ENCODE peak calls at places on chromosome 2, in seven cellular contexts. A, J, X, Z, I, D and V are unnamed samples.

GRCh38 chr2:8242734-8243133 is 439.1 kb upstream of the ID2 start:
- DNase-seq in A (no peak), J (no peak), X (no peak), Z (no peak), I (no peak), D (no peak), V (no peak)

GRCh38 chr2:69902213-69902922 is 8.6 kb downstream of the SNRNP27 start:
- DNase-seq in A (peak), J (no peak), X (no peak), Z (peak), I (no peak), D (no peak), V (no peak)

GRCh38 chr2:133817680-133818566 is 249.7 kb upstream of the NCKAP5 start:
- DNase-seq in A (no peak), J (peak), X (no peak), Z (no peak), I (peak), D (no peak), V (no peak)

GRCh38 chr2:67733517-67733916 is 329.3 kb downstream of the C1D start:
- DNase-seq in A (peak), J (peak), X (no peak), Z (no peak), I (peak), D (peak), V (peak)

GRCh38 chr2:32926708-32927084 is 20.1 kb upstream of the LTBP1 start:
- DNase-seq in A (no peak), J (no peak), X (no peak), Z (no peak), I (no peak), D (peak), V (no peak)

GRCh38 chr2:174445248-174445647 is 41.6 kb downstream of the GPR155 start:
- DNase-seq in A (no peak), J (no peak), X (no peak), Z (no peak), I (no peak), D (no peak), V (no peak)

GRCh38 chr2:100416397-100416938 is 1.0 kb downstream of the CHST10 start:
- DNase-seq in A (no peak), J (no peak), X (no peak), Z (no peak), I (no peak), D (no peak), V (no peak)

GRCh38 chr2:166088634-166089033 is 39.2 kb downstream of the SCN1A start:
- DNase-seq in A (no peak), J (no peak), X (no peak), Z (no peak), I (peak), D (no peak), V (peak)

GRCh38 chr2:61356958-61357350 is 113.9 kb downstream of the USP34 start:
- DNase-seq in A (no peak), J (no peak), X (no peak), Z (no peak), I (no peak), D (no peak), V (no peak)

GRCh38 chr2:68925298-68925885 is 27.3 kb downstream of the GKN2 start:
- DNase-seq in A (no peak), J (peak), X (no peak), Z (no peak), I (peak), D (peak), V (no peak)

GRCh38 chr2:9123069-9123468 is 83.5 kb upstream of the ASAP2 start:
- DNase-seq in A (no peak), J (no peak), X (no peak), Z (no peak), I (no peak), D (no peak), V (no peak)

GRCh38 chr2:171541202-171541884 is 19.1 kb downstream of the CYBRD1 start:
- DNase-seq in A (no peak), J (no peak), X (no peak), Z (no peak), I (no peak), D (peak), V (no peak)

GRCh38 chr2:189641565-189641964 is 19.7 kb upstream of the ASNSD1 start:
- DNase-seq in A (no peak), J (no peak), X (no peak), Z (no peak), I (no peak), D (no peak), V (no peak)

GRCh38 chr2:149008381-149008780 is 30.1 kb upstream of the LYPD6B start:
- DNase-seq in A (no peak), J (no peak), X (no peak), Z (no peak), I (no peak), D (no peak), V (no peak)

GRCh38 chr2:105184420-105184819 is 57.1 kb upstream of the GPR45 start:
- DNase-seq in A (no peak), J (no peak), X (no peak), Z (no peak), I (peak), D (no peak), V (no peak)

GRCh38 chr2:242075683-242076082 is 206.2 kb downstream of the RTP5 start:
- DNase-seq in A (no peak), J (peak), X (no peak), Z (no peak), I (no peak), D (no peak), V (no peak)

GRCh38 chr2:168510125-168510756 is 54.2 kb downstream of the CERS6 start:
- DNase-seq in A (no peak), J (no peak), X (no peak), Z (no peak), I (no peak), D (no peak), V (no peak)

GRCh38 chr2:228469721-228470120 is 288.2 kb upstream of the SPHKAP start:
- DNase-seq in A (no peak), J (no peak), X (no peak), Z (no peak), I (no peak), D (no peak), V (no peak)

GRCh38 chr2:200352631-200353030 is 46.1 kb downstream of the SPATS2L start:
- DNase-seq in A (no peak), J (no peak), X (no peak), Z (no peak), I (peak), D (no peak), V (no peak)

GRCh38 chr2:69846182-69847067 is 17.0 kb downstream of the GMCL1 start:
- DNase-seq in A (no peak), J (no peak), X (no peak), Z (no peak), I (no peak), D (no peak), V (no peak)

GRCh38 chr2:118838741-118839455 is 8.6 kb downstream of the EN1 start:
- DNase-seq in A (no peak), J (no peak), X (no peak), Z (no peak), I (no peak), D (no peak), V (no peak)

GRCh38 chr2:189548686-189549439 is 31.7 kb downstream of the SLC40A1 start:
- DNase-seq in A (no peak), J (no peak), X (no peak), Z (no peak), I (peak), D (no peak), V (no peak)

GRCh38 chr2:163779970-163780597 is 44.3 kb upstream of the FIGN start:
- DNase-seq in A (no peak), J (peak), X (no peak), Z (peak), I (peak), D (no peak), V (no peak)

GRCh38 chr2:25340340-25340886 is 1.3 kb downstream of the DNMT3A start:
- DNase-seq in A (peak), J (peak), X (no peak), Z (no peak), I (no peak), D (peak), V (peak)

GRCh38 chr2:161005170-161005569 is 155.1 kb upstream of the TANK start:
- DNase-seq in A (no peak), J (no peak), X (no peak), Z (no peak), I (no peak), D (no peak), V (no peak)

GRCh38 chr2:25757906-25758305 is 84.5 kb upstream of the DTNB start:
- DNase-seq in A (no peak), J (no peak), X (no peak), Z (no peak), I (no peak), D (no peak), V (no peak)

GRCh38 chr2:122703676-122704075 is 948.2 kb downstream of the TSN start:
- DNase-seq in A (no peak), J (no peak), X (no peak), Z (no peak), I (no peak), D (no peak), V (no peak)

GRCh38 chr2:55430536-55430935 is 10.9 kb upstream of the CCDC88A start:
- DNase-seq in A (no peak), J (no peak), X (no peak), Z (no peak), I (no peak), D (no peak), V (no peak)

GRCh38 chr2:220502539-220502938 is 875.1 kb downstream of the SLC4A3 start:
- DNase-seq in A (no peak), J (no peak), X (no peak), Z (no peak), I (no peak), D (no peak), V (no peak)

GRCh38 chr2:220493871-220494525 is 866.6 kb downstream of the SLC4A3 start:
- DNase-seq in A (no peak), J (no peak), X (no peak), Z (no peak), I (no peak), D (no peak), V (no peak)

GRCh38 chr2:220503446-220503845 is 876.0 kb downstream of the SLC4A3 start:
- DNase-seq in A (no peak), J (no peak), X (no peak), Z (no peak), I (no peak), D (no peak), V (no peak)

GRCh38 chr2:220504890-220505564 is 877.6 kb downstream of the SLC4A3 start:
- DNase-seq in A (no peak), J (no peak), X (no peak), Z (no peak), I (peak), D (peak), V (no peak)

GRCh38 chr2:220499281-220499680 is 871.9 kb downstream of the SLC4A3 start:
- DNase-seq in A (no peak), J (no peak), X (no peak), Z (no peak), I (no peak), D (no peak), V (no peak)
- TF ChIP-seq CTCF in A (no peak), J (no peak), X (no peak), Z (no peak), I (no peak), D (no peak), V (no peak)

GRCh38 chr2:145546091-145546490 is 1026.2 kb upstream of the ZEB2 start:
- DNase-seq in A (no peak), J (no peak), X (no peak), Z (no peak), I (no peak), D (no peak), V (no peak)
- TF ChIP-seq CTCF in A (no peak), J (no peak), X (peak), Z (no peak), I (no peak), D (no peak), V (no peak)

GRCh38 chr2:150485114-150485870 is 2.2 kb downstream of the RND3 start:
- DNase-seq in A (peak), J (peak), X (peak), Z (peak), I (peak), D (peak), V (peak)
- TF ChIP-seq CTCF in A (no peak), J (no peak), X (peak), Z (no peak), I (peak), D (peak), V (peak)

DNA sequence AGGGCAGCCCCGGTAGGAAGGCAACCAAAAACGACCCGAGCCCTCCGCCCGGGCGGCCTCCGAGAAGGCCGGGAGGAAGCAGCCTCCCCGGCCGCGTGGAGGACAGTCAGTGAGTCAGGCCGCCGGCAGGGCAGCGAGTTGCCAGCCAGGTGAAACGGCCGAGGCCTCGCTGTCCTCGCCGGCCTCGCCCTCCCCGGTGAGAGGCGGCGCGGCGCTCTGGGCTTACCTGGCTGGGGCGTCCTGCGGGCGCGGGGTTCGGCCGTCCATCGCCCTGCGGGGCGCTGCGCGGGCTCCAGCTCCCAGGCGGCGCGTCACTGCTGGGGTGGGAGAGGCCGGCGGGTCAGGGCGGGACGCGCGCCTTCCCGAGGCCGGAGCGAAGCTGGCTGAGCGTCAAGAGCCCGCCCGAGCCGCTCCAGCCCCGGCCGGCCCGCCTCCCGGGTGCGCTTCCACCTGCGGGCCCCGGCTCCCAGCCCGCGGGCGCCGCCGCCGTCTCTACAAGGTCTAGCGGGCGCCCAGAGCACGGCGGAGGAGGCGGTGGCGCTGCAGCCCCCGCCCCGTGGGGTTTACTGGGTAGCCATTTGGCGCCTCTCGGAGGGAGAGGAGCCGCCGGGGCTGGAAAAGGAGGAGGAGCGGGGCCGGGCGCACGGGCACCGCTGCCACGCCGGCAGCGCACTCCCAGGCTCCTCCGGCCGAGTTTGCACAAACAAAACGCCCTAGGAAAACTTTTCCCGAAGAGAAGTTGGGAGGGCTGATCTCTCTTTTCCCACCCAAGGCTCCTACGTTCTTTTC is 499 bp downstream of the COBLL1 start:
- DNase-seq in A (peak), J (peak), X (peak), Z (peak), I (peak), D (peak), V (peak)
- TF ChIP-seq CTCF in A (no peak), J (no peak), X (peak), Z (no peak), I (peak), D (no peak), V (no peak)

DNA sequence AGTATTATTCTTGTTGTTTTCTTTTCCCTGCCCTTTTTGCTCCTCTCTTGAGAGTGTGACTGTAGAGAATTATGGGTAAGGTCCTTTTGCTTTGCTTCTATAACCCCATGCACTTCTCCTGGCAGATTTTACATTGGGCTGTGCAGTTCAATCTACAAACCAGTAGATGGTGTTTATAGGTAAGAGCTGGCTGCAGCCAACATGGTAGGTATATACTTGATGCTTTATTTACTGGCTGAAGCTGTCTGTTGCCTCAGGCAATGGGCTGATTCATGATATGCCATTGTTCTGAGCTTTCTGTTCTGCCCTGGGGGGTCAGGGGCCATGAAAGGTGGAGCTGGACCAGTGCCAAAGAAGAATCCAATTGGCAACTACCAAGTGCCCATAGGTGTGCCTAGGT is 48.3 kb upstream of the MYL1 start:
- DNase-seq in A (no peak), J (no peak), X (no peak), Z (no peak), I (peak), D (peak), V (no peak)
- TF ChIP-seq CTCF in A (no peak), J (no peak), X (peak), Z (no peak), I (peak), D (peak), V (no peak)

DNA sequence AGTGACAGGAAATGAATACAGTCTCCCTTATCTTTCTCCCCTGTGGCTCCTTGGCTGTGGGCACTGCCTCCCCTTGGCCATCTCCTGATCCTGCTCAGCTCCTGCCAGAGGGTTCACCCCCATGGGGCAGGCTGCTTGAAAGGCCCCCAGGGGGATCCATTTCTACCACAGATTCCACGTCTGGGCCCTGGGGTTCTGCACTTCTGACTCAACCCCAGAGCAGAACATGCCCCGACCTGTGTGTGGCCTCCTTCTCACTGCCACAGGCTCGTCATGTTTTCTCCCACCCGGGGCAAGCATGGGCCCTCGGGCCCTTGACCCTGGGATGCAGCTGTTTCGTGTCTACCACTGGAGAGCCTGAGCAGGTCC is 122.2 kb downstream of the ACKR3 start:
- DNase-seq in A (no peak), J (no peak), X (no peak), Z (no peak), I (no peak), D (no peak), V (no peak)
- TF ChIP-seq CTCF in A (no peak), J (no peak), X (no peak), Z (no peak), I (no peak), D (no peak), V (no peak)

DNA sequence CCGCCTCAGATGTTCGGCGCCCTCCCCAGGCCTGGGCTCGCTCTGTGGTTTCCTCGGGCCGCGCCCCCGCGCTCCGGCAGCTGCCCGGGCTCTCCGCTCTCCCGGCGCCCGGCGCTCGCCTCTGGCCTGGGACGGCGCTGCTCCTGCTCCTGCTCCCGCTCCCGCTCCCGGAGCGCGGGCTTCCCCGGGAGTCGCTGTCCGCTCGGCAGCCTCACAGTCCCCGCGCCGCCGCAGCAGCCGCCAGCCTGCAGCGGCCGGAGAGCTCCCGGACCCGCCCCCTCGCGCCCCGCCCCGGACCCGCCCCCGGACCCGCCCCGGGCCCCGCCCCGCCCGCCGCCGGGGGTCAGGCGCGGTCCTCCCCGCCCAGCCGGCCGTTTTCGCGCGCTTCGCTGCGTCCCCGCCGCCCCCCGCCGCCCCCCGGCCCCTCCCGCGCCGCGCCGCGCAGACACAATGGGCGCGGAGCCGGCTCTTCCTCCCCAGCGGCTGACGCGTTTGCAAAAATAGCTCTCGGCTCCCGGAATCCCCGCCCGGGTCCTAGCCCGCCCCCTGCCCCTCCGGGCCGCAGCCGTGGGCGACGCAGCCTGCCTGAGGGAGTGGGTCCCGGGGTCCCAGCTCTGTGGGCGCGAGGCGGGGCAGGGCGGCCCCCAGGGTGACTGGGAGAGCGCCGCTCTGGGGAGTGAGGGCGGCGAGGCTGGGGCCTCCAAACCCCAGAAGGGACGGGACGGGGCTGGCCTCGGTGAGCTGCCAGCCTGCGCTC is at the start of gene ARL4C:
- DNase-seq in A (peak), J (peak), X (no peak), Z (peak), I (peak), D (peak), V (peak)
- TF ChIP-seq CTCF in A (no peak), J (no peak), X (no peak), Z (no peak), I (peak), D (no peak), V (no peak)

GRCh38 chr2:5695641-5696350 is 3.6 kb downstream of the SOX11 start:
- DNase-seq in A (peak), J (no peak), X (no peak), Z (no peak), I (no peak), D (peak), V (no peak)
- TF ChIP-seq CTCF in A (no peak), J (no peak), X (peak), Z (no peak), I (no peak), D (no peak), V (no peak)

GRCh38 chr2:3642521-3643215 is 15.3 kb upstream of the ALLC start:
- DNase-seq in A (peak), J (no peak), X (peak), Z (no peak), I (no peak), D (no peak), V (peak)

GRCh38 chr2:3643371-3644245 is 14.4 kb upstream of the ALLC start:
- DNase-seq in A (peak), J (no peak), X (peak), Z (no peak), I (no peak), D (no peak), V (peak)

GRCh38 chr2:3641181-3641580 is 16.8 kb upstream of the ALLC start:
- DNase-seq in A (peak), J (no peak), X (peak), Z (no peak), I (no peak), D (no peak), V (peak)

GRCh38 chr2:3644246-3644525 is 13.8 kb upstream of the ALLC start:
- DNase-seq in A (no peak), J (no peak), X (no peak), Z (no peak), I (no peak), D (no peak), V (no peak)

DNA sequence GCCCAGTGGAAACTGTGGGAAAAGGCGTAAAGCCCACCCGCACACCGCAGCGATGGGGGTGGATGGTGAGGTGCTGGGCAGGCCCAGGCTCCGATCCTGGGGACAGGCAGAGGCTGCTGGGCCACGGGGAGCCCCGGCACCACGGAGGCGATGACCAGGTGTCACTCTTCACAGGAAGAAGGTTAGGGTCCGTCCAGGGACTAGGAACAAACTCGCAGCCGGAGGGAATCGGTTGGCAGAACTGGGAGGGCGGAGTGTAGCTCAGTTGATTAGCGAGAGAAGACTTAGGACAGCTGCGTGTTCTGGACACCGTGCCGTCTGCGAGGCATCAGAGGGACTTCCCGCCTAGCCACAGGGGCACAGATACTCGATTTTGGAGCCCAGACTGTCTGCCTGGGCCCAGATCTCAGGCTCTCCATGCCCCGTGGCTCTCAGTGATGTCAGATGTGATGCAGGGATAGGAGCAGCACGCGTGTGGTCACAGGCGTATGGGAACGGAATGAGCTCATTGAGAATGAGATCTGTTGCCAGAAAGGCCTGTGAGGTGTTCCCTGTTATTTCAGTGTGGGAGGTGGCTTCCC is 16.1 kb upstream of the ALLC start:
- DNase-seq in A (peak), J (no peak), X (peak), Z (no peak), I (no peak), D (no peak), V (no peak)
- TF ChIP-seq CTCF in A (no peak), J (no peak), X (no peak), Z (no peak), I (no peak), D (no peak), V (no peak)